ENCODE peak calls at places on chromosomes 13 and 19, in five cellular contexts. E, C, P, F and T are unnamed samples.

GRCh38 chr19:58398087-58398486 is 2.6 kb downstream of the RNF225 start:
- DNase-seq in F (no peak), P (no peak), E (no peak), C (no peak), T (no peak)

GRCh38 chr19:13976446-13976845 is 24.1 kb downstream of the DCAF15 start:
- DNase-seq in E (no peak), P (no peak), C (no peak), F (no peak), T (no peak)

GRCh38 chr13:34223984-34224383 is 406.0 kb downstream of the RFC3 start:
- DNase-seq in F (no peak), E (no peak), C (no peak), P (no peak), T (no peak)

GRCh38 chr13:108322206-108322824 is 52.8 kb downstream of the TNFSF13B start:
- DNase-seq in E (no peak), C (no peak), P (no peak), F (no peak), T (peak)

GRCh38 chr13:104086759-104087158 is 1020.5 kb upstream of the SLC10A2 start:
- DNase-seq in F (no peak), E (no peak), P (no peak), C (no peak), T (no peak)

GRCh38 chr19:6730153-6730804 is 7.1 kb downstream of the GPR108 start:
- DNase-seq in P (peak), E (no peak), F (peak), C (peak), T (no peak)

GRCh38 chr13:48859168-48860105 is 116.3 kb upstream of the FNDC3A start:
- DNase-seq in C (no peak), E (no peak), P (no peak), F (no peak), T (no peak)

GRCh38 chr19:1418951-1419735 is 11.8 kb downstream of the DAZAP1 start:
- DNase-seq in F (no peak), C (no peak), P (no peak), E (no peak), T (no peak)

GRCh38 chr19:11496391-11497163 is 9.1 kb downstream of the ZNF653 start:
- DNase-seq in C (peak), P (peak), F (peak), E (peak), T (peak)

GRCh38 chr13:23851106-23851505 is 38.1 kb downstream of the MIPEP start:
- DNase-seq in C (no peak), F (no peak), P (no peak), E (no peak), T (no peak)

GRCh38 chr13:98570929-98571372 is 6.0 kb downstream of the STK24 start:
- DNase-seq in C (no peak), E (peak), P (no peak), F (no peak), T (no peak)

GRCh38 chr19:1730157-1730556 is 23.1 kb upstream of the ONECUT3 start:
- DNase-seq in E (no peak), C (no peak), P (no peak), F (peak), T (no peak)

GRCh38 chr19:52428937-52429336 is at the start of gene ZNF534:
- DNase-seq in F (no peak), P (no peak), C (no peak), E (no peak), T (no peak)

GRCh38 chr13:96958286-96958891 is 35.9 kb downstream of the OXGR1 start:
- DNase-seq in P (no peak), C (no peak), F (no peak), E (no peak), T (peak)

GRCh38 chr13:102729560-102730275 is 34.9 kb upstream of the METTL21C start:
- DNase-seq in P (no peak), F (no peak), C (no peak), E (no peak), T (no peak)

GRCh38 chr13:53090507-53090906 is 61.9 kb downstream of the OLFM4 start:
- DNase-seq in E (no peak), P (no peak), C (no peak), F (no peak), T (no peak)

GRCh38 chr19:13962738-13963602 is 10.7 kb downstream of the DCAF15 start:
- DNase-seq in P (no peak), E (no peak), C (no peak), F (peak), T (no peak)

GRCh38 chr19:55467236-55468053 is 2.9 kb upstream of the C19orf85 start:
- DNase-seq in P (peak), F (peak), E (peak), C (peak), T (no peak)

GRCh38 chr19:17687141-17687856 is 855 bp downstream of the UNC13A start:
- DNase-seq in C (no peak), F (peak), P (no peak), E (no peak), T (no peak)

GRCh38 chr19:11361037-11361770 is 6.0 kb downstream of the PLPPR2 start:
- DNase-seq in F (peak), C (no peak), E (no peak), P (no peak), T (peak)

GRCh38 chr13:90984737-90985136 is 362.8 kb upstream of the MIR17HG start:
- DNase-seq in E (no peak), F (no peak), P (no peak), C (no peak), T (no peak)

GRCh38 chr19:46186101-46186716 is 38.2 kb downstream of the IGFL2 start:
- DNase-seq in F (no peak), C (no peak), E (no peak), P (no peak), T (no peak)

GRCh38 chr13:73325351-73326214 is 266.8 kb downstream of the KLF5 start:
- DNase-seq in F (no peak), P (no peak), C (no peak), E (no peak), T (no peak)

GRCh38 chr19:55340144-55340783 is 588 bp downstream of the KMT5C start:
- DNase-seq in P (peak), F (peak), E (no peak), C (no peak), T (no peak)

GRCh38 chr19:660793-661426 is 2.1 kb downstream of the RNF126 start:
- DNase-seq in P (no peak), E (no peak), C (no peak), F (no peak), T (no peak)

GRCh38 chr19:1446713-1447564 is 3.0 kb upstream of the APC2 start:
- DNase-seq in P (no peak), E (no peak), F (peak), C (no peak), T (no peak)

GRCh38 chr19:11478167-11479089 is 2.4 kb downstream of the ELAVL3 start:
- DNase-seq in F (no peak), P (no peak), C (no peak), E (no peak), T (no peak)

GRCh38 chr19:7482584-7483439 is 6.0 kb downstream of the PEX11G start:
- DNase-seq in F (no peak), C (no peak), P (no peak), E (no peak), T (no peak)

GRCh38 chr19:58409010-58409790 is 751 bp downstream of the ZNF584 start:
- DNase-seq in C (no peak), E (no peak), F (no peak), P (no peak), T (no peak)

GRCh38 chr19:38399537-38399936 is 3.4 kb upstream of the FAM98C start:
- DNase-seq in P (no peak), E (no peak), F (no peak), C (no peak), T (no peak)

GRCh38 chr19:42178791-42179500 is 38.5 kb downstream of the DEDD2 start:
- DNase-seq in C (no peak), P (no peak), F (peak), E (no peak), T (peak)

GRCh38 chr19:54449701-54450069 is 686 bp downstream of the LENG8 start:
- DNase-seq in E (no peak), P (no peak), C (no peak), F (no peak), T (no peak)

GRCh38 chr13:77009011-77009410 is 17.1 kb downstream of the CLN5 start:
- DNase-seq in E (peak), P (no peak), F (no peak), C (no peak), T (no peak)